ENCODE peak calls at places on chromosomes 5 and 9, in four cellular contexts. F, M, Z and U are unnamed samples.

GRCh38 chr5:139377226-139377625 is 5.9 kb downstream of the SLC23A1 start:
- DNase-seq in F (no peak), M (peak), Z (no peak), U (no peak)

GRCh38 chr9:107862329-107862728 is 372.8 kb upstream of the KLF4 start:
- DNase-seq in F (no peak), M (no peak), Z (no peak), U (no peak)

GRCh38 chr9:127928232-127929043 is 2.1 kb downstream of the PIP5KL1 start:
- DNase-seq in F (no peak), M (no peak), Z (no peak), U (no peak)

GRCh38 chr9:15299374-15299939 is 7.6 kb downstream of the TTC39B start:
- DNase-seq in F (peak), M (peak), Z (no peak), U (no peak)

GRCh38 chr5:141850786-141851185 is 27.4 kb downstream of the PCDH1 start:
- DNase-seq in F (no peak), M (no peak), Z (no peak), U (no peak)

GRCh38 chr9:129253820-129254381 is 75.8 kb upstream of the IER5L start:
- DNase-seq in F (no peak), M (no peak), Z (peak), U (no peak)

GRCh38 chr5:143751342-143751741 is 60.6 kb upstream of the HMHB1 start:
- DNase-seq in F (no peak), M (no peak), Z (no peak), U (no peak)

GRCh38 chr5:60540855-60541805 is 158.8 kb downstream of the DEPDC1B start:
- DNase-seq in F (no peak), M (no peak), Z (peak), U (peak)

GRCh38 chr5:138574744-138575193 is 432 bp downstream of the HSPA9 start:
- DNase-seq in F (no peak), M (no peak), Z (no peak), U (no peak)